ENCODE peak calls at places on chromosomes 11 and 22, in seven cellular contexts. F is smooth muscle cell of the brain vasculature; M is RPMI7951; S is NCI-H146; R is stimulated activated CD4-positive, alpha-beta T cell treated with anti-CD3 and anti-CD28 coated beads, Interleukin-12 subunit alpha, Interleukin-12 subunit beta, amount 100 ng/mL, for 48 hours; H is stimulated activated naive CD4-positive, alpha-beta T cell; B is activated CD4-positive, alpha-beta T cell treated with anti-CD3 and anti-CD28 coated beads, Interleukin-2, amount 50 U/mL, for 1 hour. W is an unnamed sample.

GRCh38 chr11:92894197-92894596 is 75.3 kb upstream of the MTNR1B start:
- DNase-seq in M (no peak), H (no peak), F (no peak), R (no peak), S (no peak), B (no peak), W (no peak)

GRCh38 chr11:108757630-108758029 is 92.8 kb downstream of the DDX10 start:
- DNase-seq in S (no peak), R (no peak), H (no peak), F (no peak), B (no peak), M (no peak), W (no peak)

GRCh38 chr22:35914357-35914664 is 114.3 kb downstream of the RBFOX2 start:
- DNase-seq in S (no peak), R (no peak), H (no peak), M (no peak), F (no peak), B (no peak), W (no peak)

GRCh38 chr11:128525411-128526243 is 61.7 kb downstream of the ETS1 start:
- DNase-seq in B (no peak), H (no peak), M (peak), F (no peak), S (no peak), R (no peak), W (peak)

GRCh38 chr11:47408598-47409439 is 429 bp downstream of the SLC39A13 start:
- DNase-seq in S (peak), M (peak), H (no peak), F (no peak), B (no peak), R (no peak), W (no peak)

GRCh38 chr11:72642815-72643511 is 31.3 kb downstream of the PDE2A start:
- DNase-seq in M (peak), F (no peak), S (peak), B (peak), R (peak), H (peak), W (peak)

GRCh38 chr22:25070870-25071465 is 118.5 kb downstream of the KIAA1671 start:
- DNase-seq in R (no peak), S (no peak), F (no peak), B (no peak), M (no peak), H (no peak), W (no peak)

GRCh38 chr11:96167233-96167632 is 175.8 kb downstream of the MAML2 start:
- DNase-seq in M (no peak), B (no peak), F (no peak), H (no peak), R (no peak), S (no peak), W (no peak)

GRCh38 chr11:130726234-130726559 is 190.1 kb downstream of the SNX19 start:
- DNase-seq in F (no peak), R (no peak), H (no peak), S (no peak), M (peak), B (no peak), W (no peak)

GRCh38 chr22:26669060-26669481 is 11.7 kb downstream of the MIAT start:
- DNase-seq in R (no peak), S (peak), F (no peak), B (no peak), M (peak), H (no peak), W (no peak)

GRCh38 chr11:93842461-93842860 is 8.0 kb downstream of the VSTM5 start:
- DNase-seq in S (no peak), M (peak), F (no peak), B (no peak), H (no peak), R (no peak), W (no peak)

GRCh38 chr11:64629796-64630562 is 39.0 kb downstream of the SLC22A12 start:
- DNase-seq in R (no peak), B (no peak), H (no peak), F (no peak), S (no peak), M (no peak), W (no peak)

GRCh38 chr11:72740562-72741428 is 11.4 kb downstream of the ARAP1 start:
- DNase-seq in R (no peak), S (no peak), B (no peak), F (no peak), M (no peak), H (no peak), W (no peak)

GRCh38 chr22:42272431-42273004 is 2.1 kb upstream of the TCF20 start:
- DNase-seq in H (no peak), B (no peak), S (no peak), R (no peak), F (no peak), M (no peak), W (no peak)

GRCh38 chr11:77580712-77581337 is 8.9 kb upstream of the AQP11 start:
- DNase-seq in R (no peak), S (peak), B (no peak), F (no peak), M (peak), H (no peak), W (no peak)

GRCh38 chr11:17434108-17434507 is 42.5 kb downstream of the ABCC8 start:
- DNase-seq in S (no peak), R (no peak), H (no peak), M (no peak), B (no peak), F (no peak), W (no peak)

GRCh38 chr11:1428762-1429316 is 39.1 kb downstream of the BRSK2 start:
- DNase-seq in B (no peak), F (no peak), H (no peak), R (no peak), M (no peak), S (no peak), W (no peak)

GRCh38 chr11:42972741-42973140 is 339.1 kb upstream of the API5 start:
- DNase-seq in M (no peak), H (no peak), B (no peak), S (no peak), F (no peak), R (no peak), W (no peak)

GRCh38 chr22:22394589-22394988 is 114.0 kb downstream of the ZNF280B start:
- DNase-seq in H (no peak), B (no peak), R (no peak), F (no peak), M (no peak), S (peak), W (no peak)

GRCh38 chr11:19646308-19646707 is 66.3 kb upstream of the NAV2 start:
- DNase-seq in F (no peak), H (no peak), M (peak), S (no peak), R (no peak), B (no peak), W (no peak)

GRCh38 chr11:129143335-129143734 is 48.8 kb downstream of the ARHGAP32 start:
- DNase-seq in H (no peak), S (no peak), M (peak), B (no peak), F (peak), R (no peak), W (no peak)

GRCh38 chr11:81422402-81422801 is 1311.3 kb downstream of the FAM181B start:
- DNase-seq in M (no peak), H (no peak), F (no peak), S (no peak), B (no peak), R (no peak), W (no peak)

GRCh38 chr11:128334311-128335044 is 252.9 kb downstream of the ETS1 start:
- DNase-seq in M (peak), H (no peak), R (no peak), S (peak), F (no peak), B (no peak), W (no peak)

GRCh38 chr11:120034881-120035620 is 102.9 kb downstream of the TRIM29 start:
- DNase-seq in B (no peak), S (no peak), R (no peak), M (no peak), F (no peak), H (no peak), W (no peak)

GRCh38 chr11:61897387-61898246 is 6.3 kb upstream of the FADS3 start:
- DNase-seq in F (no peak), B (peak), H (peak), S (peak), M (peak), R (peak), W (peak)

GRCh38 chr11:68373189-68373809 is 60.9 kb downstream of the LRP5 start:
- DNase-seq in M (peak), B (no peak), S (no peak), F (no peak), R (no peak), H (no peak), W (no peak)

GRCh38 chr11:26247340-26247739 is 84.6 kb upstream of the ANO3 start:
- DNase-seq in B (no peak), M (peak), F (no peak), R (no peak), S (no peak), H (no peak), W (no peak)

GRCh38 chr11:62627718-62628117 is 5.9 kb upstream of the B3GAT3 start:
- DNase-seq in F (no peak), S (no peak), B (no peak), M (no peak), R (no peak), H (no peak), W (no peak)